ENCODE peak calls at places on chromosomes 2 and 18, in six cellular contexts. I is H9, S is IMR-90, W is trophoblast cell, O is H1, U is mesenchymal stem cell. F is an unnamed sample.

GRCh38 chr18:58345064-58345463 is 283.8 kb downstream of the ALPK2 start:
- DNase-seq in S (no peak), I (no peak), O (peak), U (no peak), W (no peak), F (no peak)

GRCh38 chr2:36379710-36380448 is 24.3 kb downstream of the CRIM1 start:
- DNase-seq in U (no peak), W (no peak), O (no peak), S (peak), I (no peak), F (no peak)

GRCh38 chr2:144233226-144234114 is 286.4 kb downstream of the ZEB2 start:
- DNase-seq in W (no peak), O (no peak), U (no peak), I (no peak), S (no peak), F (no peak)

GRCh38 chr18:49178736-49179135 is 228.0 kb upstream of the SMAD7 start:
- DNase-seq in O (no peak), W (no peak), I (no peak), U (peak), S (peak), F (no peak)

GRCh38 chr2:143955416-143956075 is 564.4 kb downstream of the ZEB2 start:
- DNase-seq in I (no peak), U (peak), S (peak), O (no peak), W (no peak), F (no peak)

GRCh38 chr2:232927041-232927792 is 57.2 kb downstream of the SNORC start:
- DNase-seq in O (no peak), I (no peak), S (no peak), U (no peak), W (no peak), F (no peak)

GRCh38 chr18:55633032-55633431 is 45.0 kb upstream of the TCF4 start:
- DNase-seq in I (no peak), S (no peak), O (no peak), W (peak), U (no peak), F (no peak)

GRCh38 chr18:48106976-48107781 is 176.7 kb upstream of the SMAD2 start:
- DNase-seq in W (peak), U (no peak), I (peak), S (no peak), O (no peak), F (no peak)

GRCh38 chr18:10760986-10761385 is 235.2 kb downstream of the NAPG start:
- DNase-seq in O (no peak), W (no peak), U (no peak), I (no peak), S (no peak), F (no peak)

GRCh38 chr18:36490907-36491306 is 193.4 kb downstream of the FHOD3 start:
- DNase-seq in U (no peak), I (no peak), W (no peak), S (no peak), O (no peak), F (no peak)

GRCh38 chr2:216001201-216001600 is 12.2 kb downstream of the MREG start:
- DNase-seq in O (no peak), S (no peak), U (no peak), W (no peak), I (no peak), F (no peak)

GRCh38 chr2:142973160-142973821 is 95.8 kb downstream of the KYNU start:
- DNase-seq in I (no peak), S (no peak), U (peak), O (no peak), W (no peak), F (no peak)

GRCh38 chr2:233421091-233421816 is 67.0 kb downstream of the DGKD start:
- DNase-seq in I (no peak), O (no peak), W (no peak), S (no peak), U (no peak), F (no peak)

GRCh38 chr2:212919238-212919637 is 232.2 kb downstream of the IKZF2 start:
- DNase-seq in O (no peak), W (no peak), S (no peak), U (no peak), I (no peak), F (no peak)

GRCh38 chr18:50629148-50629631 is 69.3 kb downstream of the MAPK4 start:
- DNase-seq in W (no peak), I (no peak), O (no peak), S (no peak), U (no peak), F (no peak)

DNA sequence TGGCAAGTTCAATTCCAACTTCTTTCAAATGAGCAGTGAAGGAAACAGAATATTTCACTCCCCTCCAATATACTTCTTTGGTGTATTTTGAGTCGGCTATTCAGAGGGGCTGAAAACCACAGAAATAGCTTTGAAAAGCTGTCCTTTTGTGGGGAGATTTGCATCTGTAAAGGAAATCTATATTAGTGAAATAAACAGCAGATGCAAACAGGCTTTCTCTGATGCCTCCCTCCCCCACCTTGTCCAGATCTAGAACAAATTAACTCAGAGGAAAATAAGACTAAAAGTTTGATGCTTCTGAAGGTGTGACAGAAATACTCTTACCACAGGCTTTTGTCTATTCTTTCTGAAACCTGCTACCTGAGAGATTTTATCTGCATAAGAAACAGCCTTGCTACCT is 808.5 kb downstream of the CPS1 start:
- DNase-seq in I (no peak), O (no peak), U (no peak), S (no peak), W (no peak), F (no peak)
- H3K18ac ChIP-seq in I (no peak), O (no peak), U (no peak), S (no peak), W (no peak), F (no peak)

DNA sequence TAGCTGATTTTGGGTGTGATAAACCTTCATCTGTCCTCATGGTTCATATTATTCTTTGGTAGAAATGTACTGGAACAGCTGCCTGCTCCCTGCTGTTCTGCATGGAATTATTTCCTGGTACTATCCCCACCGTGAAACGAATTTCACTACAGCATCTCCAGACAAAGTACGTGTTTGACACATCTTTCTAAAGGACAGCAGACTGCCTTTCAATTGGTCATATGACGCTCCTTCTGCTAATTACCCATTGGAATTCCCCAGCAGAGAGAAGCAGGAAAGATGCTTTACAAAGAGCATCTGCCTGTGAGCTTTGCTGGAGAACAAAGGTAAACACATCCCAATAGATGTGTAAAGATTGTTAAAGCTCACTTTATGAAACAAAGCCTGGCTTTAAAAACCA is 4.4 kb upstream of the RFX8 start:
- DNase-seq in W (no peak), U (peak), I (no peak), S (peak), O (no peak), F (peak)
- H4K91ac ChIP-seq in W (no peak), U (no peak), I (no peak), S (no peak), O (no peak), F (no peak)

GRCh38 chr2:45256173-45256866 is 247.1 kb upstream of the SIX2 start:
- DNase-seq in S (no peak), I (no peak), U (peak), O (no peak), W (no peak), F (no peak)
- H3K18ac ChIP-seq in S (peak), I (no peak), U (peak), O (peak), W (no peak), F (peak)

GRCh38 chr2:177972123-177972522 is 100.5 kb downstream of the PDE11A start:
- DNase-seq in O (no peak), I (no peak), W (no peak), S (no peak), U (no peak), F (no peak)
- H4K91ac ChIP-seq in O (no peak), I (no peak), W (no peak), S (no peak), U (no peak), F (no peak)

GRCh38 chr2:39515273-39515896 is 78.3 kb upstream of the MAP4K3 start:
- DNase-seq in I (no peak), U (no peak), W (no peak), O (no peak), S (no peak), F (no peak)

GRCh38 chr2:39515897-39516346 is 78.8 kb upstream of the MAP4K3 start:
- DNase-seq in W (no peak), U (no peak), I (no peak), O (no peak), S (no peak), F (no peak)

GRCh38 chr2:39517102-39517436 is 80.0 kb upstream of the MAP4K3 start:
- DNase-seq in O (no peak), S (no peak), I (no peak), U (no peak), W (no peak), F (no peak)

GRCh38 chr2:39517622-39518021 is 80.5 kb upstream of the MAP4K3 start:
- DNase-seq in I (no peak), O (no peak), U (no peak), W (no peak), S (no peak), F (no peak)

DNA sequence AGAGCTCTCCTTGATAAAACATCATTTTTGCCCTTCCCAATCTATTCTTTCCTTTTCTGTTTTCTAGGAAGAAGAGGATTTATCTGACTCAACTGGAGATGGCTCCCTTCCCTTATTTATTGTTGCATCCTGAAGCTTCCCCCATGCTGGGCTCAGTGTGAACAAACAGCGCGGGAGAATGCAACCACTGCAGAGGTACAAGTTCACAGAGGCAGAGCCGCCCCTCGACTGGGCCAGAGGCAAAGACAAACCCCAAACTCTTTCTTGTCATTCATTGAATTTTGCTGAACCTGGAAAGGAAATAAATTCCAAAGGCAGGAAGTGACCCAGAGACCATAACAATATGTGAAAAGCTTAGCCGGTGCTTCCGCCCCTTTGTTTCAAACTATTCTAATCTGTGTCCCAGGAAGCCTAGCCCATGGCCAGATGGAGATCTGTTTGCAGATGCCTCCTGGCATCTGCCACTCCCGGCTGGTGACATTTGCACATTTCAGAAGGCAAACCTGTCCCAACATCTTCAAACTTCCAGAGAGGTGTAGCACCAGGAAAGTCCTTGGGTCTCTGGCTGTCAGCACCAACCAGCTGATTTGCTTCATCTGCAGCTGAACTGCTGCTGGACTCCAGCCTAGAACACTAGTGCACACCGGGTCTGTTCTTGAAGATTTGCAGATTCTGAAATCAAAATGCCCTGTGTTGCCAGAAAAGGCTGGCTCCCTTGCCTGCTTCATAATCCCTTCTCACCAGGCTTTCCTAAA is 79.4 kb upstream of the MAP4K3 start:
- DNase-seq in U (peak), S (peak), W (no peak), O (peak), I (peak), F (no peak)
- H3K18ac ChIP-seq in U (peak), S (no peak), W (no peak), O (peak), I (peak), F (no peak)

GRCh38 chr2:198113316-198113715 is 308.9 kb downstream of the PLCL1 start:
- DNase-seq in W (no peak), S (no peak), U (no peak), O (no peak), I (no peak), F (no peak)

GRCh38 chr2:198117397-198118041 is 313.1 kb downstream of the PLCL1 start:
- DNase-seq in O (no peak), I (no peak), U (no peak), W (no peak), S (no peak), F (no peak)

GRCh38 chr2:198114064-198114463 is 309.7 kb downstream of the PLCL1 start:
- DNase-seq in S (no peak), U (no peak), O (no peak), W (no peak), I (no peak), F (no peak)

GRCh38 chr2:198116652-198117175 is 312.3 kb downstream of the PLCL1 start:
- DNase-seq in O (no peak), I (no peak), S (peak), U (peak), W (no peak), F (no peak)
- H4K91ac ChIP-seq in O (no peak), I (no peak), S (no peak), U (no peak), W (no peak), F (no peak)

DNA sequence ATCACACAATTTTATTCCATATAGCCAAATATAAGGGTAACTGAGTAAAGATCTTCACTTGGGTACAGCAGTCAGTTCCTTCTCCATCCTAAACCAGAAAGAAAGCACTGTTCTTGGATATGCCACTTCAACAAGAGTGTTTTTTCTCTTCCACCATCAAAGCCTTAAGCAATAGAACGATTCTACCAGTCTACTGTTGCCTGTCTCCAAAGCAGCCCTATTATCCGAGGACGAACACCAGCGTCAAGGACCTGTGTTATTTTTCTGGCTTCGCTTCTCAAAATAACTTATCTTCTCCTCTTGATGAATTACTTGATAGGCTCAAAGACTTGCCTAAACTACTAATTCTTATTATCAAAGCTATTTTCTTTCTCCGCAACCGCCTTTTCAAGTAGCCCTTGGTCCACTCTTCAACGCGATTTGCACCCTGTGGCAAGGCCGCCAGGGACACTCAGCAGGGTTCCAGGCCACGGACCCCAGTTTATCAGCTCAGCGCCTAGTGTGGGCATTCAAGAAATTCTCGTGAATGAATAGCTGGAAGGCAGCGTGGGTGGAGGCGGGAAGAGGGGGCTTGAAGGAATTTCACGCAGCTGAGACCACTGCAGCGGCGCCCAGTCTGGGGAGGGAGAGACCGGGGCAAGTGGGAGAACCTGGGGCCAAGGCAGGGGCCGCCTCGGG is 598 bp downstream of the ALS2 start:
- DNase-seq in W (no peak), O (no peak), S (no peak), U (peak), I (no peak), F (no peak)
- H3K18ac ChIP-seq in W (peak), O (peak), S (peak), U (peak), I (peak), F (peak)

DNA sequence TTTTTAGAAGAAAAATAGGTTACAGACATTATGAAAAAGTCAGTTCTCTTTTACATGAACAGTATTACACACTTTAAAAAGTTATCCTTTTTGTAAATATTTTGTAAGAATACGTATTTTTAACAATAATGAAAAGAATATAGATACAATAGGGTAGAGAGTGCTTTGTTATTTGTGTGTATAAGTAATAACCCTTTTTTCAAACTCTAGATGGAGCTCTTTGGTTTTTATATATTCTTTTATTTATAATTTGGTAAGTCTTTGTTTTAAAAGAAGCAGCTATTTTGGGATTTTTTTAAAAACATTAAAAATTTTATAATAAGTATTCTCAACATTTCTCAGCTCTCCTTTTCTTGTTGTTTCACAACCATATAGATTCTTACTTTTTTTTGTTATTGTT is 46.2 kb downstream of the ACYP2 start:
- DNase-seq in W (no peak), I (no peak), O (no peak), U (no peak), S (peak), F (no peak)
- H4K91ac ChIP-seq in W (no peak), I (no peak), O (no peak), U (no peak), S (no peak), F (no peak)

GRCh38 chr2:237601453-237602116 is 11.1 kb upstream of the RAB17 start:
- DNase-seq in S (no peak), I (peak), O (no peak), U (no peak), W (no peak), F (no peak)
- H3K18ac ChIP-seq in S (no peak), I (peak), O (peak), U (no peak), W (no peak), F (no peak)

GRCh38 chr18:9706081-9706935 is 1.8 kb upstream of the RAB31 start:
- DNase-seq in O (no peak), I (no peak), W (no peak), S (peak), U (peak), F (no peak)

GRCh38 chr18:9704233-9705118 is 3.6 kb upstream of the RAB31 start:
- DNase-seq in W (no peak), U (no peak), I (no peak), O (no peak), S (peak), F (no peak)

GRCh38 chr18:9707381-9708056 is 582 bp upstream of the RAB31 start:
- DNase-seq in S (peak), U (peak), I (no peak), W (no peak), O (no peak), F (no peak)

GRCh38 chr18:9708057-9708881 is at the start of gene RAB31:
- DNase-seq in S (peak), U (peak), I (peak), W (peak), O (no peak), F (peak)

DNA sequence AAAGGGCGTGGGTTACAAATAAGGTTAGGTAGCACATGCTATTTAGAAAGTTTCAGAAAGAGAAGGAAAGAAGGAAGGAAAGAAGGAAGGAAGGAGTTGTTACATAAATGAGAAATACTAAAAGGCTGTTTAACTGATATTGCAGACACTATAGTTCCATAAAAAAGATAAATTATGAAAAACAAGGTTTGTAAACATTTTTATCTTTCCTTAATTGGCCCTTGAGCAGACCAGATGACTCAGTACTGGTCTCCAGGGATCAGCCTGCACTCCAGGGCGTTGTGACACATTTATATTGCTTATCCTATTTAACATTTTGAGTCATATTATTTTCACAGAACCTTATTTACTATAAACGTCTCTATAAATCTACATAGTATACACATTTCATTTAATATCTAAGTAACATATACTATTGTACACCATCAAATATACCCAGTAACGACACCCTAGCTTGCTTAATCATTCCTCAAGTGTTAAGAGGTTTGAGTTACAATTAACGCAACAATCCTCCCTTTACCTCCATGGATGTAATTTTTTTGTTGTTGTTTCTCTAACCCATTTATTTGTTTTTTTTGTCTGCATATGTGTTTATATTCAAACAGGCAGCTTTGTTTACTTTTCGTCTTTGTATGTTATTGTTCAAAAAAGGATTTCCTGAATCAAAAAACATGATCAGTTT is 2.8 kb upstream of the RAB31 start:
- DNase-seq in I (no peak), S (peak), U (peak), W (no peak), O (no peak), F (no peak)
- H4K91ac ChIP-seq in I (no peak), S (no peak), U (no peak), W (no peak), O (no peak), F (no peak)